ENCODE peak calls at places on chromosomes 12 and 14, in ten cellular contexts. B, H, X, R, C, M, D, E, I and O are unnamed samples.
A peak's percentile ranks its signal among the peaks of the same experiment; 100 is the strongest.

GRCh38 chr12:75658286-75658685 is 146.9 kb upstream of the KRR1 start:
- DNase-seq in B (no peak), H (no peak), X (no peak), R (no peak), C (no peak), M (no peak), D (no peak), E (no peak), I (no peak), O (no peak)

GRCh38 chr14:95480109-95480886 is 36.2 kb downstream of the SYNE3 start:
- DNase-seq in B (no peak), H (no peak), X (no peak), R (no peak), C (peak; percentile 22), M (peak; percentile 83), D (no peak), E (no peak), I (peak; percentile 6), O (no peak)

GRCh38 chr12:79659961-79660431 is 30.8 kb downstream of the PAWR start:
- DNase-seq in B (no peak), H (no peak), X (no peak), R (no peak), C (no peak), M (no peak), D (no peak), E (no peak), I (no peak), O (no peak)

GRCh38 chr12:6462234-6462995 is 8.1 kb downstream of the VAMP1 start:
- DNase-seq in B (no peak), H (no peak), X (no peak), R (no peak), C (peak; percentile 58), M (no peak), D (no peak), E (no peak), I (no peak), O (no peak)

GRCh38 chr12:44626883-44627282 is 249.2 kb downstream of the NELL2 start:
- DNase-seq in B (no peak), H (no peak), X (no peak), R (no peak), C (no peak), M (no peak), D (no peak), E (peak; percentile 63), I (no peak), O (no peak)

GRCh38 chr14:61502459-61503093 is 181.2 kb downstream of the PRKCH start:
- DNase-seq in B (no peak), H (no peak), X (no peak), R (no peak), C (no peak), M (no peak), D (peak; percentile 64), E (no peak), I (no peak), O (no peak)

GRCh38 chr12:124527861-124528561 is 39.4 kb downstream of the NCOR2 start:
- DNase-seq in B (no peak), H (peak; percentile 66), X (no peak), R (no peak), C (no peak), M (peak; percentile 66), D (peak; percentile 56), E (peak; percentile 42), I (no peak), O (no peak)

GRCh38 chr12:68899251-68899771 is 33.7 kb downstream of the CPM start:
- DNase-seq in B (no peak), H (no peak), X (no peak), R (no peak), C (no peak), M (peak; percentile 87), D (no peak), E (no peak), I (no peak), O (peak; percentile 45)

GRCh38 chr14:72094844-72095582 is 162.8 kb downstream of the RGS6 start:
- DNase-seq in B (no peak), H (no peak), X (no peak), R (no peak), C (no peak), M (no peak), D (no peak), E (no peak), I (no peak), O (no peak)

GRCh38 chr14:90578283-90578985 is 181.6 kb downstream of the CALM1 start:
- DNase-seq in B (no peak), H (no peak), X (no peak), R (no peak), C (no peak), M (no peak), D (no peak), E (no peak), I (no peak), O (no peak)

GRCh38 chr14:39467889-39468524 is 35.8 kb upstream of the FBXO33 start:
- DNase-seq in B (no peak), H (no peak), X (no peak), R (no peak), C (peak; percentile 44), M (no peak), D (peak; percentile 79), E (no peak), I (no peak), O (no peak)

GRCh38 chr14:103109789-103110415 is 13.4 kb upstream of the TNFAIP2 start:
- DNase-seq in B (no peak), H (no peak), X (no peak), R (no peak), C (no peak), M (peak; percentile 52), D (peak; percentile 78), E (no peak), I (no peak), O (peak; percentile 29)

GRCh38 chr12:103586791-103587370 is at the start of gene STAB2:
- DNase-seq in B (no peak), H (no peak), X (no peak), R (no peak), C (no peak), M (no peak), D (no peak), E (no peak), I (no peak), O (no peak)

GRCh38 chr12:120532701-120533238 is 1.4 kb upstream of the RNF10 start:
- DNase-seq in B (no peak), H (no peak), X (no peak), R (no peak), C (peak; percentile 30), M (no peak), D (no peak), E (no peak), I (no peak), O (no peak)

GRCh38 chr12:46134205-46134811 is 134.5 kb downstream of the SLC38A1 start:
- DNase-seq in B (no peak), H (peak; percentile 45), X (no peak), R (no peak), C (no peak), M (no peak), D (no peak), E (no peak), I (no peak), O (no peak)

GRCh38 chr12:15196221-15196620 is 25.0 kb downstream of the RERG start:
- DNase-seq in B (no peak), H (no peak), X (no peak), R (no peak), C (no peak), M (no peak), D (no peak), E (no peak), I (no peak), O (no peak)

GRCh38 chr12:6272300-6273208 is 37.9 kb upstream of the PLEKHG6 start:
- DNase-seq in B (no peak), H (no peak), X (no peak), R (no peak), C (no peak), M (no peak), D (peak; percentile 54), E (no peak), I (no peak), O (no peak)

GRCh38 chr12:69210661-69211060 is 28.7 kb upstream of the CPSF6 start:
- DNase-seq in B (no peak), H (no peak), X (no peak), R (no peak), C (no peak), M (no peak), D (no peak), E (no peak), I (no peak), O (no peak)

GRCh38 chr12:77166711-77167110 is 101.3 kb upstream of the E2F7 start:
- DNase-seq in B (no peak), H (no peak), X (no peak), R (no peak), C (no peak), M (peak; percentile 24), D (no peak), E (no peak), I (no peak), O (no peak)

GRCh38 chr12:116800918-116801317 is 62.8 kb downstream of the RNFT2 start:
- DNase-seq in B (no peak), H (no peak), X (no peak), R (no peak), C (no peak), M (no peak), D (no peak), E (no peak), I (no peak), O (no peak)

GRCh38 chr12:63276537-63277365 is 125.8 kb upstream of the AVPR1A start:
- DNase-seq in B (no peak), H (peak; percentile 43), X (peak; percentile 39), R (no peak), C (peak; percentile 21), M (no peak), D (peak; percentile 86), E (peak; percentile 66), I (no peak), O (no peak)

GRCh38 chr14:50319721-50320120 is 7.6 kb downstream of the DMAC2L start:
- DNase-seq in B (no peak), H (no peak), X (no peak), R (no peak), C (no peak), M (no peak), D (no peak), E (no peak), I (no peak), O (no peak)

GRCh38 chr12:100789975-100790374 is 4.6 kb upstream of the ANO4 start:
- DNase-seq in B (no peak), H (no peak), X (no peak), R (no peak), C (no peak), M (no peak), D (no peak), E (no peak), I (no peak), O (no peak)

GRCh38 chr12:94875525-94875924 is 128.0 kb downstream of the NDUFA12 start:
- DNase-seq in B (no peak), H (peak; percentile 40), X (no peak), R (no peak), C (no peak), M (no peak), D (peak; percentile 63), E (peak; percentile 6), I (no peak), O (peak; percentile 2)

GRCh38 chr14:27012641-27013040 is 414.8 kb upstream of the NOVA1 start:
- DNase-seq in B (no peak), H (no peak), X (no peak), R (no peak), C (no peak), M (no peak), D (no peak), E (no peak), I (no peak), O (no peak)

GRCh38 chr12:60337865-60338549 is 742.2 kb downstream of the SLC16A7 start:
- DNase-seq in B (no peak), H (no peak), X (no peak), R (no peak), C (no peak), M (no peak), D (no peak), E (no peak), I (no peak), O (no peak)

GRCh38 chr14:55129086-55129427 is at the start of gene LGALS3:
- DNase-seq in B (no peak), H (peak; percentile 59), X (no peak), R (no peak), C (peak; percentile 37), M (peak; percentile 70), D (peak; percentile 78), E (no peak), I (no peak), O (no peak)

GRCh38 chr14:23763394-23763793 is 127.2 kb downstream of the DHRS2 start:
- DNase-seq in B (no peak), H (no peak), X (no peak), R (no peak), C (no peak), M (no peak), D (no peak), E (no peak), I (no peak), O (no peak)